ENCODE peak calls at places on chromosomes 11 and 22, in ten cellular contexts. O is NCI-H2081; D is stimulated activated CD8-positive, alpha-beta memory T cell treated with anti-CD3 and anti-CD28 coated beads, Interleukin-15, amount 100 ng/mL, for 4 hours; H is Calu3; Y is RCC 7860; C is ascending aorta; I is RWPE1; F is posterior cingulate gyrus; P is endothelial cell of umbilical vein; A is caudate nucleus. W is an unnamed sample.

GRCh38 chr11:62705401-62705800 is 1.8 kb downstream of the BSCL2 start:
- DNase-seq in O (no peak), D (no peak), H (peak), Y (no peak), C (no peak), I (no peak), F (no peak), P (no peak), A (no peak), W (peak)

GRCh38 chr11:116335078-116335477 is 437.7 kb downstream of the BUD13 start:
- DNase-seq in O (no peak), D (no peak), H (no peak), Y (no peak), C (no peak), I (no peak), F (no peak), P (no peak), A (no peak), W (no peak)

GRCh38 chr11:117076941-117077659 is 21.1 kb downstream of the SIK3 start:
- DNase-seq in O (peak), D (no peak), H (no peak), Y (peak), C (no peak), I (no peak), F (no peak), P (no peak), A (no peak), W (no peak)

GRCh38 chr11:73414977-73415492 is 38.8 kb downstream of the RELT start:
- DNase-seq in O (no peak), D (no peak), H (no peak), Y (no peak), C (no peak), I (no peak), F (no peak), P (no peak), A (no peak), W (no peak)

GRCh38 chr11:14645247-14645912 is 1.8 kb downstream of the PDE3B start:
- DNase-seq in O (no peak), D (no peak), H (no peak), Y (no peak), C (no peak), I (peak), F (no peak), P (peak), A (no peak), W (no peak)

GRCh38 chr11:48074425-48075181 is 94.2 kb downstream of the PTPRJ start:
- DNase-seq in O (no peak), D (no peak), H (no peak), Y (no peak), C (no peak), I (no peak), F (no peak), P (no peak), A (no peak), W (no peak)

GRCh38 chr11:119722281-119722794 is 6.7 kb downstream of the NECTIN1 start:
- DNase-seq in O (peak), D (no peak), H (no peak), Y (no peak), C (no peak), I (no peak), F (no peak), P (no peak), A (no peak), W (no peak)

GRCh38 chr22:48335442-48336139 is 1492.1 kb downstream of the BRD1 start:
- DNase-seq in O (no peak), D (no peak), H (no peak), Y (no peak), C (no peak), I (no peak), F (no peak), P (no peak), A (no peak), W (no peak)

GRCh38 chr11:11608783-11609232 is 13.0 kb downstream of the GALNT18 start:
- DNase-seq in O (no peak), D (no peak), H (peak), Y (peak), C (no peak), I (peak), F (no peak), P (no peak), A (no peak), W (no peak)

GRCh38 chr11:119509969-119510401 is 87.0 kb upstream of the THY1 start:
- DNase-seq in O (no peak), D (no peak), H (no peak), Y (peak), C (peak), I (peak), F (peak), P (no peak), A (no peak), W (no peak)

GRCh38 chr11:35162795-35163194 is 23.8 kb downstream of the CD44 start:
- DNase-seq in O (no peak), D (no peak), H (no peak), Y (no peak), C (no peak), I (no peak), F (no peak), P (no peak), A (no peak), W (no peak)

GRCh38 chr22:49052023-49052538 is 775.6 kb downstream of the BRD1 start:
- DNase-seq in O (no peak), D (peak), H (no peak), Y (no peak), C (peak), I (no peak), F (no peak), P (no peak), A (no peak), W (no peak)

GRCh38 chr11:129881570-129882170 is 13.7 kb downstream of the NFRKB start:
- DNase-seq in O (peak), D (no peak), H (peak), Y (no peak), C (no peak), I (peak), F (peak), P (peak), A (no peak), W (peak)

GRCh38 chr11:78798567-78799170 is 224.0 kb upstream of the NARS2 start:
- DNase-seq in O (peak), D (no peak), H (peak), Y (peak), C (peak), I (peak), F (peak), P (peak), A (no peak), W (peak)

GRCh38 chr22:50548046-50548912 is 2.6 kb downstream of the KLHDC7B start:
- DNase-seq in O (no peak), D (no peak), H (no peak), Y (no peak), C (no peak), I (no peak), F (no peak), P (no peak), A (no peak), W (no peak)

GRCh38 chr11:86784247-86784681 is 16.1 kb upstream of the PRSS23 start:
- DNase-seq in O (no peak), D (no peak), H (no peak), Y (no peak), C (no peak), I (no peak), F (no peak), P (no peak), A (no peak), W (no peak)

GRCh38 chr22:45891471-45891995 is 85.4 kb downstream of the WNT7B start:
- DNase-seq in O (no peak), D (no peak), H (no peak), Y (no peak), C (no peak), I (no peak), F (peak), P (no peak), A (no peak), W (no peak)

GRCh38 chr22:48746789-48747425 is 1080.8 kb downstream of the BRD1 start:
- DNase-seq in O (no peak), D (no peak), H (no peak), Y (no peak), C (peak), I (no peak), F (no peak), P (no peak), A (no peak), W (no peak)

GRCh38 chr11:130032931-130033330 is 30.3 kb upstream of the PRDM10 start:
- DNase-seq in O (no peak), D (no peak), H (no peak), Y (no peak), C (no peak), I (no peak), F (no peak), P (no peak), A (no peak), W (no peak)

GRCh38 chr11:58786693-58787092 is 55.0 kb upstream of the GLYAT start:
- DNase-seq in O (no peak), D (no peak), H (no peak), Y (no peak), C (no peak), I (no peak), F (no peak), P (no peak), A (no peak), W (no peak)

GRCh38 chr22:33861216-33861875 is 58.9 kb downstream of the LARGE1 start:
- DNase-seq in O (no peak), D (no peak), H (no peak), Y (no peak), C (no peak), I (no peak), F (no peak), P (no peak), A (no peak), W (no peak)

GRCh38 chr11:113188433-113188834 is 125.9 kb upstream of the TTC12 start:
- DNase-seq in O (no peak), D (no peak), H (no peak), Y (no peak), C (no peak), I (no peak), F (no peak), P (no peak), A (no peak), W (no peak)

GRCh38 chr11:66593303-66593635 is 284 bp downstream of the CCS start:
- DNase-seq in O (no peak), D (no peak), H (no peak), Y (no peak), C (no peak), I (no peak), F (no peak), P (no peak), A (no peak), W (no peak)

GRCh38 chr11:122686106-122686505 is 30.6 kb downstream of the UBASH3B start:
- DNase-seq in O (no peak), D (no peak), H (no peak), Y (peak), C (no peak), I (no peak), F (no peak), P (no peak), A (no peak), W (no peak)

GRCh38 chr11:61353109-61354067 is 8.3 kb downstream of the CYB561A3 start:
- DNase-seq in O (no peak), D (no peak), H (no peak), Y (no peak), C (no peak), I (no peak), F (no peak), P (no peak), A (no peak), W (no peak)

GRCh38 chr11:72446929-72447753 is 12.8 kb upstream of the CLPB start:
- DNase-seq in O (peak), D (no peak), H (peak), Y (peak), C (no peak), I (peak), F (no peak), P (peak), A (no peak), W (peak)

GRCh38 chr11:125343732-125344131 is 152.3 kb downstream of the FEZ1 start:
- DNase-seq in O (no peak), D (no peak), H (no peak), Y (no peak), C (no peak), I (no peak), F (no peak), P (no peak), A (no peak), W (no peak)

GRCh38 chr22:43060213-43060612 is 29.0 kb downstream of the TTLL1 start:
- DNase-seq in O (no peak), D (no peak), H (peak), Y (no peak), C (no peak), I (no peak), F (no peak), P (peak), A (no peak), W (peak)

GRCh38 chr11:120335596-120335927 is 651 bp upstream of the ARHGEF12 start:
- DNase-seq in O (peak), D (no peak), H (no peak), Y (no peak), C (no peak), I (peak), F (no peak), P (no peak), A (no peak), W (no peak)

GRCh38 chr11:70494559-70495350 is 96.4 kb downstream of the CTTN start:
- DNase-seq in O (no peak), D (no peak), H (no peak), Y (no peak), C (no peak), I (no peak), F (peak), P (no peak), A (no peak), W (no peak)

GRCh38 chr11:27718853-27719574 is 18.8 kb upstream of the BDNF start:
- DNase-seq in O (peak), D (no peak), H (peak), Y (no peak), C (no peak), I (peak), F (peak), P (peak), A (no peak), W (no peak)

GRCh38 chr22:47606426-47606825 is 844.0 kb downstream of the TBC1D22A start:
- DNase-seq in O (no peak), D (no peak), H (no peak), Y (no peak), C (peak), I (no peak), F (no peak), P (no peak), A (no peak), W (no peak)

GRCh38 chr11:77289737-77290136 is 11.7 kb downstream of the GDPD4 start:
- DNase-seq in O (no peak), D (no peak), H (no peak), Y (no peak), C (no peak), I (no peak), F (no peak), P (no peak), A (no peak), W (no peak)

GRCh38 chr11:2830030-2830812 is 55.4 kb downstream of the CDKN1C start:
- DNase-seq in O (no peak), D (no peak), H (no peak), Y (no peak), C (no peak), I (no peak), F (peak), P (no peak), A (no peak), W (no peak)

GRCh38 chr11:11171285-11171684 is 181.8 kb downstream of the CSNK2A3 start:
- DNase-seq in O (no peak), D (no peak), H (no peak), Y (no peak), C (no peak), I (no peak), F (no peak), P (no peak), A (no peak), W (no peak)

GRCh38 chr22:17891427-17892167 is 117.3 kb upstream of the BID start:
- DNase-seq in O (no peak), D (no peak), H (no peak), Y (no peak), C (no peak), I (no peak), F (no peak), P (no peak), A (no peak), W (peak)

GRCh38 chr11:44305643-44306468 is 4.1 kb downstream of the ALX4 start:
- DNase-seq in O (no peak), D (no peak), H (peak), Y (no peak), C (no peak), I (no peak), F (no peak), P (peak), A (no peak), W (no peak)

GRCh38 chr11:7538466-7539454 is 25.0 kb downstream of the PPFIBP2 start:
- DNase-seq in O (no peak), D (no peak), H (no peak), Y (no peak), C (no peak), I (no peak), F (no peak), P (no peak), A (no peak), W (no peak)

W was measured in HT-29.